ENCODE peak calls at places on chromosomes 16 and 17, in seven cellular contexts. A is AG10803, H is PC-3, L is neural progenitor cell, G is OCI-LY7, Z is Calu3, D is astrocyte of the spinal cord. V is an unnamed sample.

GRCh38 chr17:66548158-66548557 is 245.7 kb downstream of the PRKCA start:
- DNase-seq in A (peak; percentile 69), H (peak; percentile 85), L (no peak), G (no peak), Z (no peak), D (no peak), V (no peak)

GRCh38 chr16:77599793-77600415 is 122.4 kb upstream of the NUDT7 start:
- DNase-seq in A (peak; percentile 30), H (peak; percentile 43), L (peak; percentile 49), G (peak; percentile 34), Z (peak; percentile 61), D (peak; percentile 50), V (no peak)

GRCh38 chr16:11029948-11030347 is 85.6 kb downstream of the CLEC16A start:
- DNase-seq in A (no peak), H (peak; percentile 81), L (no peak), G (no peak), Z (no peak), D (no peak), V (no peak)

GRCh38 chr17:15261818-15262290 is 3.3 kb downstream of the PMP22 start:
- DNase-seq in A (peak; percentile 44), H (peak; percentile 47), L (peak; percentile 45), G (no peak), Z (no peak), D (peak; percentile 51), V (no peak)

GRCh38 chr17:19338031-19338990 is 24.2 kb downstream of the B9D1 start:
- DNase-seq in A (peak; percentile 22), H (peak; percentile 65), L (peak; percentile 72), G (peak; percentile 81), Z (peak; percentile 60), D (no peak), V (no peak)

GRCh38 chr17:40678902-40679522 is 14.0 kb upstream of the KRT222 start:
- DNase-seq in A (no peak), H (no peak), L (no peak), G (no peak), Z (no peak), D (no peak), V (no peak)

GRCh38 chr16:54430491-54431030 is 144.0 kb upstream of the IRX3 start:
- DNase-seq in A (peak; percentile 91), H (peak; percentile 6), L (peak; percentile 87), G (no peak), Z (no peak), D (no peak), V (no peak)

GRCh38 chr17:76986318-76986717 is 118.1 kb downstream of the MGAT5B start:
- DNase-seq in A (no peak), H (no peak), L (peak; percentile 41), G (no peak), Z (no peak), D (no peak), V (no peak)

GRCh38 chr16:89350701-89351380 is 133.3 kb downstream of the ZNF778 start:
- DNase-seq in A (peak; percentile 9), H (no peak), L (no peak), G (no peak), Z (no peak), D (no peak), V (no peak)

GRCh38 chr16:74304835-74305176 is 8.2 kb downstream of the PSMD7 start:
- DNase-seq in A (no peak), H (no peak), L (no peak), G (no peak), Z (no peak), D (no peak), V (no peak)
- TF ChIP-seq CTCF in A (no peak), H (no peak), L (no peak), G (peak; percentile 21), Z (no peak), D (no peak), V (no peak)

GRCh38 chr17:75638893-75639292 is 5.7 kb downstream of the SMIM5 start:
- DNase-seq in A (no peak), H (no peak), L (no peak), G (no peak), Z (no peak), D (no peak), V (no peak)

GRCh38 chr17:75640556-75641119 is 7.4 kb downstream of the SMIM5 start:
- DNase-seq in A (no peak), H (no peak), L (no peak), G (no peak), Z (no peak), D (no peak), V (no peak)

GRCh38 chr17:75639327-75639726 is 6.1 kb downstream of the SMIM5 start:
- DNase-seq in A (no peak), H (no peak), L (no peak), G (no peak), Z (no peak), D (no peak), V (no peak)

GRCh38 chr17:75641343-75641742 is 8.1 kb downstream of the SMIM5 start:
- DNase-seq in A (no peak), H (no peak), L (no peak), G (no peak), Z (no peak), D (no peak), V (no peak)

GRCh38 chr17:75639771-75640555 is 6.7 kb downstream of the SMIM5 start:
- DNase-seq in A (no peak), H (peak; percentile 63), L (no peak), G (no peak), Z (peak; percentile 85), D (no peak), V (no peak)
- TF ChIP-seq CTCF in A (no peak), H (peak; percentile 47), L (no peak), G (no peak), Z (peak; percentile 61), D (no peak), V (no peak)

GRCh38 chr16:71216714-71217113 is 13.8 kb downstream of the HYDIN start:
- DNase-seq in A (no peak), H (peak; percentile 6), L (peak; percentile 9), G (no peak), Z (no peak), D (no peak), V (no peak)

GRCh38 chr16:71214771-71215381 is 15.6 kb downstream of the HYDIN start:
- DNase-seq in A (no peak), H (peak; percentile 14), L (no peak), G (no peak), Z (no peak), D (no peak), V (no peak)
- TF ChIP-seq CTCF in A (peak; percentile 1), H (peak; percentile 36), L (peak; percentile 42), G (peak; percentile 61), Z (no peak), D (no peak), V (peak; percentile 35)

DNA sequence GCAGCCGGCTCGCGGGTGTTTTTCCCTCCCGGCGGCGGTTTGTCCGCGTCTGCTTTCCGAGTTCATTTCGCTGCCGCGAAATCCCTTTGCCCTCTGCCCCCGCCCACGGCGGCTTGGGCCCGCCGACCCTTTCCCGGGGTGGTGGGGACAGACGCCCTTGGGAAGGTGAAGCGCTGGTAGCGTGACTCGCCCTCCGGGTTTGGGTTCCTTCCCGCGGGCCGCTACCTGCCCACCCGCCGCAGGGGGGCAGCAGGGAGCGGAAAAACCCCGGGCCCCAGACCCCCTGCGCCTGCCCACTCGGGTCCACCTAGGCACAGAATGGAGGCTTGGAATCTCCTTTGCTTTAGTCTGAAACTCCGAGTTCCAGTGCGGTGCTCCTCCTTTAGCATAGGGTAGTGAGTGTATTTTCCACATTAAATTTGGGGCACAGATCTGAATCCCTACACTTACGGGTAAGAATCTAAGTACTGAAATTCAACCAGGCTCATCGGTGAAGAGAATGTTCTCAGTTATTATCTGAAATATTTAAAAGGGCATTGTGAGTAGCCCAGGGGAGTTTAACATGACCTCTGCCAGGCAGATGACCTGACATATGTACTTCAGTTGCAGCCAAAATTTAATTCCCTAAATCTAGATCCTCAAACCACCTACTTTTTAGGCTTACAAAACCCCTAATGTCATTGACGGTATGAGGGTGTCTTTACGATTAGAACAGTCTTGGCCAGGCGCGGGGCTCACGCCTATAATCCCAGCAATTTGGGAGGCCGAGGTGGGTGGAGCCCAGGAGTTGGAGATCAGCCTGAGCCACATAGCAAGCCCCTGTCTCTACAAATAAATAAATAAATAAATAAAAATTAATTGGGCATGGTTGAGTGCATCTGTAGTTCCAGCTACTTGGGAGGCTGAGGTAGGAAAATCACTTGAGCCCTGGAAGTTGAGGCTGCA is 1.0 kb downstream of the NME2 start:
- DNase-seq in A (peak; percentile 20), H (peak; percentile 70), L (peak; percentile 66), G (peak; percentile 78), Z (peak; percentile 89), D (peak; percentile 41), V (no peak)
- TF ChIP-seq CTCF in A (peak; percentile 56), H (peak; percentile 91), L (peak; percentile 71), G (peak; percentile 91), Z (peak; percentile 98), D (peak; percentile 81), V (peak; percentile 85)

GRCh38 chr17:71304498-71305158 is 816.2 kb upstream of the SOX9 start:
- DNase-seq in A (no peak), H (no peak), L (no peak), G (no peak), Z (no peak), D (no peak), V (no peak)
- TF ChIP-seq CTCF in A (no peak), H (peak; percentile 36), L (peak; percentile 18), G (peak; percentile 61), Z (no peak), D (no peak), V (no peak)

DNA sequence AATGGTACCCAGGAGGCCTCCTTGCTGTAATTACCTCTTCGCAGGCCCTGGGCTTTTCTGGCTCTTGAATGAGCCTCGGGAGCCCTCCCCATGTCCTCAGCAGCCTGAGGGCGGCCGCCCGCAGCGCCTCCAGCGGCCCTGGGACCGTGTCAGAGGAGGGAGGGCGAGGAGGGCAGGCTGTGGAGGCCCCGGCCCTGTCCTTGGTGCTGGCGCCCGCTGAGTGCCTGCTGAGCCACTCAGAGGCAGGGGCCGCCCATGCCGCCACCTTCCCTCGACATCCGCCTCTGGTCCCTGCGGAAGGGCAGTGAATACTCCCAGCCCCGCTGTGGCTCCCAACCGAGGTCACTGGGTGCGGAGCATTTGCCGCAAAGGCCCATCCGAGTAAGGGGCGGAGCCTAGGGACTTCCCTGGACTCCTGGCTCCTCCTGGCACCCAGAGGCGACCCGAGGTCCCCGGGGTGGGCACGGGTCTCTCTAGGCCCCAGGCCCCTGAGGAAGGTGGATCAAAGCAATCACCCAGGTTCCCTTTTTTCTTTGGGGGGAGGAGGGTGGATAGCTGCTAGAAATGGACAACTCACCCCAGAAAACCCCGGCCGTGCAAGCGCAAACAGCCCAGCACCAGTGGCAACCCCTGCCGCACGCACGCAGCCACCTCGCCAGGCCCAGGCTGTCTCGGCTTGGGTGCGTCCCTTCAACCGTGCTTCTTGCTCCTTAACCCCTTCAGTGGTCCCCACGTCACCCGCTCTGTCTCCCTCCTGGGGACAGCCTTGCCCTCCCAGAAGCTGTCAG is 2.7 kb downstream of the RBFOX3 start:
- DNase-seq in A (no peak), H (peak; percentile 45), L (peak; percentile 88), G (no peak), Z (peak; percentile 27), D (no peak), V (no peak)
- TF ChIP-seq CTCF in A (no peak), H (peak; percentile 25), L (peak; percentile 38), G (no peak), Z (no peak), D (no peak), V (no peak)

V was measured in GM12878.